ENCODE peak calls at places on chromosome 2, in nine cellular contexts. One of them, this sample, is unnamed.

GRCh38 chr2:174535757-174536703 is 49.2 kb upstream of the GPR155 start:
- DNase-seq in GM19239: no peak
- DNase-seq in GM04503: no peak
- DNase-seq in lung: no peak
- DNase-seq in stimulated activated CD4-positive, alpha-beta T cell treated with anti-CD3 and anti-CD28 coated beads, Interleukin-12 subunit alpha, Interleukin-12 subunit beta, amount 100 ng/mL, for 24 hours: no peak
- DNase-seq in tibial artery: no peak
- DNase-seq in H4: no peak
- DNase-seq in cardiac fibroblast: no peak
- DNase-seq in central memory CD4-positive, alpha-beta T cell: no peak
- DNase-seq in this sample: no peak

GRCh38 chr2:239487272-239487671 is 86.5 kb upstream of the HDAC4 start:
- DNase-seq in GM19239: no peak
- DNase-seq in GM04503: no peak
- DNase-seq in lung: no peak
- DNase-seq in stimulated activated CD4-positive, alpha-beta T cell treated with anti-CD3 and anti-CD28 coated beads, Interleukin-12 subunit alpha, Interleukin-12 subunit beta, amount 100 ng/mL, for 24 hours: no peak
- DNase-seq in tibial artery: no peak
- DNase-seq in H4: no peak
- DNase-seq in cardiac fibroblast: no peak
- DNase-seq in central memory CD4-positive, alpha-beta T cell: no peak
- DNase-seq in this sample: no peak

GRCh38 chr2:133504566-133505505 is 63.4 kb downstream of the NCKAP5 start:
- DNase-seq in GM19239: no peak
- DNase-seq in GM04503: no peak
- DNase-seq in lung: no peak
- DNase-seq in stimulated activated CD4-positive, alpha-beta T cell treated with anti-CD3 and anti-CD28 coated beads, Interleukin-12 subunit alpha, Interleukin-12 subunit beta, amount 100 ng/mL, for 24 hours: no peak
- DNase-seq in tibial artery: peak
- DNase-seq in H4: peak
- DNase-seq in cardiac fibroblast: peak
- DNase-seq in central memory CD4-positive, alpha-beta T cell: no peak
- DNase-seq in this sample: no peak

GRCh38 chr2:107588960-107589542 is 237.6 kb upstream of the RGPD4 start:
- DNase-seq in GM19239: no peak
- DNase-seq in GM04503: no peak
- DNase-seq in lung: no peak
- DNase-seq in stimulated activated CD4-positive, alpha-beta T cell treated with anti-CD3 and anti-CD28 coated beads, Interleukin-12 subunit alpha, Interleukin-12 subunit beta, amount 100 ng/mL, for 24 hours: no peak
- DNase-seq in tibial artery: no peak
- DNase-seq in H4: peak
- DNase-seq in cardiac fibroblast: peak
- DNase-seq in central memory CD4-positive, alpha-beta T cell: no peak
- DNase-seq in this sample: no peak

GRCh38 chr2:20590704-20591515 is 60.0 kb downstream of the HS1BP3 start:
- DNase-seq in GM19239: no peak
- DNase-seq in GM04503: no peak
- DNase-seq in lung: no peak
- DNase-seq in stimulated activated CD4-positive, alpha-beta T cell treated with anti-CD3 and anti-CD28 coated beads, Interleukin-12 subunit alpha, Interleukin-12 subunit beta, amount 100 ng/mL, for 24 hours: no peak
- DNase-seq in tibial artery: peak
- DNase-seq in H4: no peak
- DNase-seq in cardiac fibroblast: no peak
- DNase-seq in central memory CD4-positive, alpha-beta T cell: no peak
- DNase-seq in this sample: no peak

GRCh38 chr2:75100691-75101236 is 98.6 kb downstream of the TACR1 start:
- DNase-seq in GM19239: no peak
- DNase-seq in GM04503: no peak
- DNase-seq in lung: no peak
- DNase-seq in stimulated activated CD4-positive, alpha-beta T cell treated with anti-CD3 and anti-CD28 coated beads, Interleukin-12 subunit alpha, Interleukin-12 subunit beta, amount 100 ng/mL, for 24 hours: no peak
- DNase-seq in tibial artery: no peak
- DNase-seq in H4: no peak
- DNase-seq in cardiac fibroblast: no peak
- DNase-seq in central memory CD4-positive, alpha-beta T cell: no peak
- DNase-seq in this sample: no peak

GRCh38 chr2:144452169-144453038 is 67.5 kb downstream of the ZEB2 start:
- DNase-seq in GM19239: no peak
- DNase-seq in GM04503: no peak
- DNase-seq in lung: no peak
- DNase-seq in stimulated activated CD4-positive, alpha-beta T cell treated with anti-CD3 and anti-CD28 coated beads, Interleukin-12 subunit alpha, Interleukin-12 subunit beta, amount 100 ng/mL, for 24 hours: no peak
- DNase-seq in tibial artery: no peak
- DNase-seq in H4: peak
- DNase-seq in cardiac fibroblast: peak
- DNase-seq in central memory CD4-positive, alpha-beta T cell: no peak
- DNase-seq in this sample: no peak

GRCh38 chr2:38145226-38145625 is 69.3 kb upstream of the CYP1B1 start:
- DNase-seq in GM19239: no peak
- DNase-seq in GM04503: no peak
- DNase-seq in lung: no peak
- DNase-seq in stimulated activated CD4-positive, alpha-beta T cell treated with anti-CD3 and anti-CD28 coated beads, Interleukin-12 subunit alpha, Interleukin-12 subunit beta, amount 100 ng/mL, for 24 hours: no peak
- DNase-seq in tibial artery: no peak
- DNase-seq in H4: no peak
- DNase-seq in cardiac fibroblast: no peak
- DNase-seq in central memory CD4-positive, alpha-beta T cell: no peak
- DNase-seq in this sample: no peak

This sample was measured in activated B cell treated with CpG ODN at 0.5 μM for 24 hours.